ENCODE peak calls at places on chromosomes 13 and 19, in four cellular contexts. Y is cardiac fibroblast, K is IMR-90, W is ovary. I is an unnamed sample.
A peak's percentile ranks its signal among the peaks of the same experiment; 100 is the strongest.

GRCh38 chr13:112680741-112681360 is 9.0 kb upstream of the ATP11A start:
- DNase-seq in Y (no peak), K (no peak), W (no peak), I (no peak)

GRCh38 chr13:55000844-55001243 is 1972.2 kb downstream of the OLFM4 start:
- DNase-seq in Y (no peak), K (no peak), W (no peak), I (no peak)

GRCh38 chr19:33290082-33290815 is 12.1 kb downstream of the CEBPA start:
- DNase-seq in Y (no peak), K (no peak), W (no peak), I (no peak)

GRCh38 chr19:35740423-35741215 is 1.6 kb downstream of the IGFLR1 start:
- DNase-seq in Y (peak; percentile 97), K (peak; percentile 93), W (peak; percentile 98), I (peak; percentile 93)

GRCh38 chr13:97011446-97012131 is 17.3 kb upstream of the OXGR1 start:
- DNase-seq in Y (no peak), K (no peak), W (no peak), I (no peak)

GRCh38 chr13:51453959-51454703 is 1.3 kb upstream of the INTS6 start:
- DNase-seq in Y (no peak), K (peak; percentile 6), W (peak; percentile 43), I (peak; percentile 21)

GRCh38 chr13:107231941-107232340 is 664.0 kb upstream of the ARGLU1 start:
- DNase-seq in Y (no peak), K (no peak), W (no peak), I (no peak)

GRCh38 chr19:46107371-46107770 is 17.1 kb downstream of the IGFL3 start:
- DNase-seq in Y (peak; percentile 47), K (peak; percentile 28), W (no peak), I (peak; percentile 57)

GRCh38 chr13:32650705-32651311 is 64.6 kb downstream of the PDS5B start:
- DNase-seq in Y (peak; percentile 77), K (peak; percentile 75), W (no peak), I (peak; percentile 84)

DNA sequence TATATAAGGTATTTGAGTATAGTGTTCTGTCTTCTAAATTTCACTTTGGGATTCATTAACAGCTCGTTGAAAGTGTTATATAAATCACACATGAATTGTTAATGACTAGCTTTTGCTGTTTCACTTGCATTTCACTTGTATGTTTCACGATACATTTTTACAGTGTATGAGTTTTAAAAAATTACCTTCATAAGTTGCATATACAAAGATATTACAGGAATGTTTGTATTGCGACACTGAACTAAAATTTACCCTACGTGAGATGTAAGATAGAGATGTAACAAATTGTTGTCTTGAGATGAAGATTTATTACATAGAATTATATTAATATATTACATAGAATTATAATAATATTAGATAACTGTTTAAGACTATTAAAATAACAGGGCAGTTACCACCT is 1.5 kb downstream of the CDC16 start:
- DNase-seq in Y (no peak), K (no peak), W (no peak), I (no peak)
- H3K4me3 ChIP-seq in Y (peak overlapping the region; percentile 90), K (peak overlapping the region; percentile 99), W (no peak overlapping the region), I (peak overlapping the region; percentile 61)

GRCh38 chr19:17293605-17294004 is 9.6 kb downstream of the ABHD8 start:
- DNase-seq in Y (no peak), K (no peak), W (no peak), I (no peak)
- TF ChIP-seq CTCF in Y (no peak), K (no peak), W (no peak), I (no peak)

DNA sequence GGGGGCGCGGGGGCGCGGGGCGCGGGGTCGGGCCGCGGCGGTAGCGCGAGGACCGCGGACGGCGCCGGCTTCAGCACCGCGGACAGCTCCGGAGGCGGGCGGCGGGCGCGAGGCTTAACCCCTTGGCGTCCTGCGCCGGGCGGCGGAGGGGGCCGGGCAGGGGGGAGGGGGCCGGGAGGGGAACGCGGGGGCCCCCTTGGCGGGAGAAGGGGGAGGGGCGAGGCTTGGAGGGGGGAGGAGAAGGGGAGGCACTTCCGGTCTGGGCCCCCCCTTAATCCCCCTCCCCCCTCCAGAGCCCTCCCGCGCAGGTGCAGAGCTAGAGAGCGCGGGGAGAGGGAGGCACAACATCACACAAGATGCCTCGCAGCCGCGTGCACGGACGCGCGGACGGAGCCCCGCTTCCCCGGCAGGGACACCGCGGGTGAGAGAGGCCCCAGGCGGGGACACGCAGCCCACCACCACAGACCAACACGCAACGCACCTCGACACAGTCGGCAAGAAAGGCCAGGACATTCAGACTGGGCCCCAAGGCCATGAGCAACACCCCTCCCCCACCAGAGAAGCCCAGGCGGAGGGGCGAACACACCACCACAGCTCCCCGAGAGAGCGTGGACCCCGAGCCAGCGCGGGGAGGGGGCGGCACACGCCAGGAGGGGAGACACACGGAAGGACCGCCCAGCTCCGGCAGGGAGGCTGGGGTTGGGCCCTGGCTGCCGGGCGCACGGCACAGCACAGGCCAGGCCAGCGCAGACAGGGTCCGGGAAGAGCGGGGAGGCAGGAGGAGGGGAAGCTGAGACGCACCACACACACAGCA is 24.1 kb downstream of the SHANK1 start:
- DNase-seq in Y (peak; percentile 10), K (no peak), W (peak; percentile 46), I (no peak)
- H3K4me3 ChIP-seq in Y (no peak overlapping the region), K (no peak overlapping the region), W (no peak overlapping the region), I (no peak overlapping the region)

GRCh38 chr19:49801966-49802661 is 11.0 kb downstream of the FUZ start:
- DNase-seq in Y (peak; percentile 93), K (peak; percentile 86), W (peak; percentile 94), I (peak; percentile 89)
- TF ChIP-seq CTCF in Y (peak; percentile 40), K (peak; percentile 38), W (peak; percentile 54), I (peak; percentile 49)

DNA sequence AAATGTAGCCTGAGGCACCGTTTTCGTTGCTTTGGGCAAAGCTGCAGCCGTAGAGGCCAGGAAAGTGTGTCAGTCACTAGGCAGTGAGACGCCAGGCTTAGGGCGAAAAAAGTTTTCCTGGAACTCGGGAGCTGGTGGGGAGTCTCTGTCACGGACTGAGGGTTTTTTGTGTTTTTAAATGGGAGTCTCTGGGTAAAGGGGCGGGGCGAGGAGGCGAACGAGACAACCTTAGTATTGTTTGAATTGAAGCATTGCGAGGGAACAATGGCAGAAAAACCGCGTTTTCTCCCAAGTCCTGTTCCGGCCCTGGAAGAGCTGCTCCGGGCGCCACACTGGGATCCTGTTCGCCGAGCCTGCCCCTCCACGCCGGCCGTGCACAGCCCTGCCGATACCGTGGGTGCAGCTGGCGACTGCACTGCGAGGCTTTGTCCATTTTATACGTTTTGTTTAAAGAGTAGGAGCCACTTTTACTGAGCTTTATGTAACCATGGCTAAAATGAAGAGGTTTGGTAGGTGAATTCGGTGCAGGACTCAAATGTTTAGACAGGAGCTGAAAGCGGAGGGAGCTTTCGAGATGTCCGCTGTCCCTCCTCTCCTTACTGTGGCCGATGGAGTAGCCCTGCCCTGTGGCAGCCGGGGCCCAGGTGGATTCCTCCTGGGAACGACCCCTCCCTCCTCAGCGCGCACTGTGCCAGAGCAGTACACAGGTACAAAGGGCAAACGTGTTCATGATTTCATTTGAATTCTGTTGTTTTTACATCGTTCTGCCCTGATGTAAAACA is 1.5 kb downstream of the COL4A2 start:
- DNase-seq in Y (peak; percentile 81), K (no peak), W (peak; percentile 55), I (peak; percentile 64)
- H3K4me3 ChIP-seq in Y (peak overlapping the region; percentile 88), K (peak overlapping the region; percentile 84), W (peak overlapping the region; percentile 85), I (peak overlapping the region; percentile 77)

DNA sequence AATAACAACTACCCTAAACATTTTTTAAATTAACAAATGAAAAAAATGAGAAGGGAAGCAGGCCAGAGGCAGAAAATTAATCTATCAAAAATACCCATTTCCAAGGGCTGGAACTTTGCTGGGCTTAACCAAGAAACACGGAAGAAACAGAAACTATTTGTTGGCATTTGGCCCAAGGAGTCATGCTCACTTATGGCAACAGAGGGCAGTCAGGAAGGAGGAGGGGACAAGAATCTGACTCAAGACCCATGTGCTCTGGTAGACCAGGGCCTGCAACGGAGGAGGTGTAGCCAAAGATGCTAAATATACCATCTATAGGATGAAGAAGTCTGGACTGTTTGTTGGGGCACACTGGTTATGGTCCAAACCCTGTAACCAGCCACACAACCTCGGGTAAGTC is 496.7 kb downstream of the COG6 start:
- DNase-seq in Y (peak; percentile 92), K (peak; percentile 49), W (no peak), I (peak; percentile 96)
- TF ChIP-seq CTCF in Y (peak; percentile 20), K (no peak), W (no peak), I (peak; percentile 33)

GRCh38 chr19:709196-709964 is 645 bp downstream of the PALM start:
- DNase-seq in Y (no peak), K (no peak), W (peak; percentile 67), I (no peak)
- H3K4me3 ChIP-seq in Y (peak overlapping the region; percentile 67), K (peak overlapping the region; percentile 95), W (peak overlapping the region; percentile 80), I (no peak overlapping the region)

DNA sequence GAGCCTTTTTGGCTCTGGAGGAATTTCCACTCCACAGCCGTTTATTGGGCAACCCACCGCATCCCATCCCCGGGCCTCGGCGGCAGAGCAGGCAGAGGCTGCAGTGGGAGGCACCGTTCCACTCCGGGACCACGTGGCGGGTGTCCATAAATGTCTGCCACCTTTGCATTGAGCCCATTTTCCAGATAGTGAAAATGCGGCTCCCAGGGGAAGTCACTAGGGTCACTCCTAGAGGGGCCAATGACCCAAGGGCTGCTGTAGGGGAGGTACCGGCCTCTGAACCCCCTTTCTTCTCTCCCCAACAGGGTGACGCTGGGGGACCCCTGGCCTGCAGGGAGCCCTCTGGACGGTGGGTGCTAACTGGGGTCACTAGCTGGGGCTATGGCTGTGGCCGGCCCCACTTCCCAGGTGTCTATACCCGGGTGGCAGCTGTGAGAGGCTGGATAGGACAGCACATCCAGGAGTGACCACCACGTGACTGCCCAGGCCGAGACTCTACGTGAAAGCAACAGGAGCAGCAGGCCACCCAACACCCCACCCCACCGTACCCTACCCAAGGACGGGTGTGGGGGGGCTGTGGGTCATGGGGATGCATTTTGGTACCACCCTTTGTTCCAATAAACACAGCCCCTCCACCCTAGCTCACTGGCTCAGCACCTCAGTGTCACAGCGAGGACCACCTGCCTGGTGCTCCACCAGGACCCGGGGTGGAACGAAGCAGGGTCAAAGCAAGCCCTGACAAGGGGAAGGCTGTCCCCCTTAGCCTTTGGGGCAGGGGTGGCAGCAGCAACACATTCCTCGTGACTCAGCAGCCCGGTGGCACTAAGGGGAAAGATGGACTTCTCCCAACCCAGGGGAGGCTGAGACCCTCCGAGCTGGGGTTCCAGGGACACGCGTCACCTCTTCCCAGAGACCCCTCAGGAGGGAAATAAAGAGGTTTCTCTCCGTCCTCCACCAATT is 1.5 kb downstream of the TIMM13 start:
- DNase-seq in Y (no peak), K (no peak), W (no peak), I (no peak)
- TF ChIP-seq CTCF in Y (no peak), K (no peak), W (no peak), I (no peak)